ENCODE peak calls at places on chromosomes 16 and 17, in eight cellular contexts. G is H9; F is lung; H is effector memory CD4-positive, alpha-beta T cell; V is endodermal cell; E is WERI-Rb-1; B is right cardiac atrium; Z is fibroblast of lung. R is an unnamed sample. For H3K9me3, the result is how much of the 10 kb centered on the place peaks cover.

GRCh38 chr17:43171761-43172487 is 910 bp downstream of the NBR1 start:
- DNase-seq in G (no peak), Z (peak), E (peak), H (no peak), V (peak), F (no peak), B (no peak), R (no peak)

GRCh38 chr17:50297407-50297865 is 23.2 kb downstream of the TMEM92 start:
- DNase-seq in F (peak), G (peak), V (peak), H (peak), B (peak), E (peak), Z (peak), R (peak)

GRCh38 chr16:10647721-10648296 is 46.9 kb downstream of the TEKT5 start:
- DNase-seq in G (no peak), E (no peak), F (no peak), B (no peak), Z (peak), V (no peak), H (no peak), R (no peak)

GRCh38 chr17:75428775-75429469 is 23.4 kb upstream of the GRB2 start:
- DNase-seq in F (no peak), G (no peak), Z (peak), B (no peak), V (no peak), H (no peak), E (peak), R (no peak)

GRCh38 chr17:69198238-69198637 is 30.4 kb downstream of the ABCA10 start:
- DNase-seq in V (no peak), F (no peak), H (no peak), E (no peak), G (no peak), B (no peak), Z (no peak), R (no peak)

GRCh38 chr16:28218109-28218508 is 6.3 kb upstream of the XPO6 start:
- DNase-seq in E (peak), B (no peak), F (no peak), H (peak), V (peak), Z (peak), G (peak), R (peak)

GRCh38 chr17:59149841-59150511 is 5.0 kb downstream of the SKA2 start:
- DNase-seq in B (no peak), Z (peak), H (no peak), F (no peak), G (no peak), V (peak), E (no peak), R (no peak)

GRCh38 chr16:81127051-81127450 is 30.9 kb upstream of the GCSH start:
- DNase-seq in Z (peak), E (no peak), H (no peak), F (no peak), V (no peak), G (no peak), B (no peak), R (no peak)

GRCh38 chr16:49452568-49452967 is 79.0 kb downstream of the C16orf78 start:
- DNase-seq in G (peak), Z (no peak), B (no peak), H (no peak), F (no peak), V (peak), E (no peak), R (no peak)

GRCh38 chr17:40518401-40519088 is 17.1 kb upstream of the TNS4 start:
- DNase-seq in V (peak), H (no peak), B (peak), E (no peak), G (peak), Z (peak), F (no peak), R (no peak)

GRCh38 chr16:4795828-4796572 is 831 bp downstream of the SMIM22 start:
- DNase-seq in F (no peak), G (no peak), V (no peak), Z (no peak), B (peak), E (no peak), H (no peak), R (no peak)

GRCh38 chr16:66717112-66717675 is 20.7 kb upstream of the CMTM4 start:
- DNase-seq in F (no peak), E (peak), V (peak), H (no peak), G (peak), B (peak), Z (peak), R (no peak)

GRCh38 chr16:27526169-27526568 is 23.5 kb downstream of the GTF3C1 start:
- DNase-seq in H (no peak), F (no peak), B (peak), G (no peak), V (no peak), E (no peak), Z (no peak), R (no peak)

GRCh38 chr16:3321802-3322201 is 16.5 kb downstream of the ZNF75A start:
- DNase-seq in G (no peak), E (no peak), V (no peak), Z (no peak), F (no peak), B (no peak), H (no peak), R (no peak)
- H3K9me3 ChIP-seq in G (half or more), E (under half), V (under half), Z (under half), F (under half), B (under half), H (half or more), R (under half)

GRCh38 chr17:63286254-63286653 is 159.9 kb downstream of the CYB561 start:
- DNase-seq in B (no peak), H (no peak), Z (no peak), F (no peak), V (no peak), E (no peak), G (no peak), R (no peak)
- H3K9me3 ChIP-seq in B (under half), H (under half), Z (under half), F (under half), V (under half), E (under half), G (under half), R (under half)

DNA sequence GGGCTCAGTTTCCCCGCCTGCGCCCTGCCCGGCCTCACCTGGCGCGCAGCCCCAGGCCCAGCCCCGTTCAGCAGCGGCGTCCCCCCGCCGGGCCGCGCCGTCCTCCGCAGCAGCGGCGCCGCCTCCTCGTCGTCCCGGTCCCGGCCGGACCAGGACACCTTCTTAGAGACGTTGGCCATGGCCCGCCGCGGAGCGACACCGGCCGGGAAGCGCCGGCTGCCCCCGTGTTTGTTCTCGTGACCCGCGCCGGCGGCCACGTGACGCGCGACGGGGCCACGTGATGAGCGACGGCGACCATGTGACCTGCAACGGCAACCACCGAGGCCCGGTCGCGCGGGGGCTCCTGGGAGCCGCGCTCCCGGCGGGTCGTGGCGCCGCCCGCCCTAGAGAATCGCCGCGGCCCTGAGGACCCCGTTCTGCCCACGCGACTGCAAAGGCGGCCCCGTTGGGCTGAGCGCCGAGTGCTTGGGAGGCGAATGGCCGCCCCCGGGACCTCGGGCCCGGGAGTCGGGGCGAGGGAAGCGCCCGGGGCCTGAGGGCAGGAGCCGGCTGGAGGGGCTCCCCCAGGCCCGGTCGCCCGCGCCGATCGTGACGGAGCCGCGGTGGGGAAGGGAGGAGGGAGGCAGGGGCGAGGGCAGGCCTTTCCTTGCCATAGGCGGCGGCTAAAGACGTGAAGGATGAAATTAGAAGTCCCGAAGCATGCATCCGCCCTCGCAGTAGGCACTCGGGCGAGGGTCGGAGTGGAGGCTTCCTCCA is at the start of gene CLCN7:
- DNase-seq in V (peak), F (peak), G (peak), B (peak), Z (peak), E (peak), H (peak), R (peak)
- H3K9me3 ChIP-seq in V (under half), F (under half), G (under half), B (under half), Z (under half), E (under half), H (under half), R (under half)

GRCh38 chr16:3215601-3216262 is 19.2 kb downstream of the ZNF200 start:
- DNase-seq in F (no peak), B (no peak), V (no peak), H (no peak), Z (no peak), G (no peak), E (no peak), R (no peak)
- H3K9me3 ChIP-seq in F (under half), B (under half), V (under half), H (under half), Z (under half), G (under half), E (under half), R (under half)

DNA sequence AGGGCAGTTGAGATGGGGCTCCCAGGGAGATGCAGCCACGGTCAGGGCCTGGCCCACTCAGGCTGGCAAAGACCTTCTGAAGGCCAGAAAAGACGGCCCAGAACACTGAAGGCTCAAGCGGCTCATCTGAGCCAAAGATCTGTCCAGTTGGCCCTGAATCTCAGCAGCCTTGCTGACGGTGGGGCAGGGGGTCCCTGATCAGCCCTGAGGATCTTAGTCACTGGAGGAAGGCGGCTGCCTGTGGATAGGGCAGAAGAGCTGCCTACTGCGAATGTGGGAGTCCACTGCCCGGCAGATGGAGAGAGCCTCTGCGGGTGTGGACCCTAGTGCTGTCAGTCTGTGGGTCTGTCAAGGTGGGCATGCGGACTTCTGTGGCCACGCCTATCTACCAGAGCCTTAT is 1738.2 kb downstream of the TP53TG3F start:
- DNase-seq in Z (no peak), G (no peak), F (peak), E (no peak), B (no peak), H (no peak), V (no peak), R (no peak)
- H3K9me3 ChIP-seq in Z (under half), G (half or more), F (under half), E (under half), B (under half), H (under half), V (half or more), R (under half)

R was measured in T-helper 17 cell.